ENCODE peak calls at places on chromosomes 6 and 20, in seven cellular contexts. K, Y, O, S, L, J and A are unnamed samples.

GRCh38 chr20:46402236-46402886 is 4.1 kb downstream of the ELMO2 start:
- DNase-seq in K (no peak), Y (peak), O (peak), S (no peak), L (no peak), J (peak), A (no peak)

GRCh38 chr20:48190757-48191156 is 405.5 kb upstream of the SULF2 start:
- DNase-seq in K (no peak), Y (no peak), O (no peak), S (no peak), L (peak), J (no peak), A (no peak)

GRCh38 chr6:193180-193579 is 99.1 kb upstream of the DUSP22 start:
- DNase-seq in K (no peak), Y (no peak), O (no peak), S (no peak), L (no peak), J (no peak), A (no peak)

GRCh38 chr6:44309092-44309491 is 4.1 kb downstream of the AARS2 start:
- DNase-seq in K (no peak), Y (no peak), O (no peak), S (no peak), L (no peak), J (no peak), A (no peak)

GRCh38 chr20:54119744-54120143 is 49.4 kb upstream of the BCAS1 start:
- DNase-seq in K (no peak), Y (no peak), O (no peak), S (no peak), L (no peak), J (no peak), A (no peak)

GRCh38 chr6:56507517-56507916 is 135.2 kb downstream of the DST start:
- DNase-seq in K (no peak), Y (no peak), O (no peak), S (no peak), L (no peak), J (no peak), A (no peak)

GRCh38 chr6:134454794-134455193 is 136.9 kb upstream of the SGK1 start:
- DNase-seq in K (no peak), Y (no peak), O (no peak), S (no peak), L (no peak), J (no peak), A (no peak)

GRCh38 chr20:14882157-14882556 is 544.7 kb upstream of the FLRT3 start:
- DNase-seq in K (no peak), Y (no peak), O (no peak), S (no peak), L (no peak), J (no peak), A (no peak)

GRCh38 chr20:47318596-47319516 is 37.6 kb downstream of the ZMYND8 start:
- DNase-seq in K (no peak), Y (peak), O (peak), S (peak), L (peak), J (peak), A (no peak)

GRCh38 chr20:24393903-24394302 is 75.5 kb upstream of the SYNDIG1 start:
- DNase-seq in K (no peak), Y (no peak), O (no peak), S (no peak), L (no peak), J (no peak), A (no peak)

GRCh38 chr6:82182756-82183155 is 64.8 kb downstream of the IBTK start:
- DNase-seq in K (no peak), Y (no peak), O (no peak), S (no peak), L (no peak), J (peak), A (no peak)

GRCh38 chr6:51737580-51738360 is 349.6 kb downstream of the PKHD1 start:
- DNase-seq in K (no peak), Y (no peak), O (no peak), S (no peak), L (no peak), J (no peak), A (no peak)

GRCh38 chr6:116444092-116444491 is 17.1 kb upstream of the CALHM6 start:
- DNase-seq in K (no peak), Y (no peak), O (no peak), S (peak), L (no peak), J (peak), A (no peak)

GRCh38 chr20:40319056-40319455 is 370.0 kb downstream of the MAFB start:
- DNase-seq in K (no peak), Y (no peak), O (no peak), S (no peak), L (no peak), J (no peak), A (no peak)

GRCh38 chr6:4906942-4907300 is 96.9 kb downstream of the RPP40 start:
- DNase-seq in K (no peak), Y (no peak), O (no peak), S (no peak), L (no peak), J (no peak), A (no peak)

GRCh38 chr6:167797871-167798265 is 28.8 kb upstream of the AFDN start:
- DNase-seq in K (no peak), Y (no peak), O (no peak), S (no peak), L (no peak), J (no peak), A (no peak)

GRCh38 chr6:1023229-1023628 is 288.7 kb upstream of the FOXQ1 start:
- DNase-seq in K (no peak), Y (no peak), O (no peak), S (no peak), L (no peak), J (no peak), A (no peak)

GRCh38 chr6:43793875-43794242 is 23.8 kb downstream of the VEGFA start:
- DNase-seq in K (no peak), Y (no peak), O (no peak), S (no peak), L (no peak), J (no peak), A (no peak)

GRCh38 chr6:34001706-34002645 is 143.9 kb downstream of the GRM4 start:
- DNase-seq in K (no peak), Y (no peak), O (no peak), S (no peak), L (no peak), J (no peak), A (no peak)

GRCh38 chr20:33681728-33682353 is 4.3 kb downstream of the E2F1 start:
- DNase-seq in K (no peak), Y (no peak), O (no peak), S (peak), L (no peak), J (no peak), A (peak)

GRCh38 chr20:50735813-50736212 is 4.4 kb downstream of the PARD6B start:
- DNase-seq in K (no peak), Y (no peak), O (no peak), S (no peak), L (no peak), J (peak), A (no peak)

GRCh38 chr6:158142789-158143188 is 25.3 kb downstream of the SERAC1 start:
- DNase-seq in K (no peak), Y (no peak), O (no peak), S (no peak), L (no peak), J (peak), A (no peak)

GRCh38 chr6:49269190-49269589 is 193.9 kb downstream of the MMUT start:
- DNase-seq in K (no peak), Y (no peak), O (no peak), S (no peak), L (no peak), J (peak), A (no peak)

GRCh38 chr6:36724514-36725385 is 27.1 kb downstream of the RAB44 start:
- DNase-seq in K (peak), Y (no peak), O (peak), S (peak), L (peak), J (peak), A (peak)

GRCh38 chr6:22421187-22421586 is 124.4 kb upstream of the PRL start:
- DNase-seq in K (no peak), Y (no peak), O (no peak), S (no peak), L (no peak), J (no peak), A (no peak)

GRCh38 chr6:114887037-114887436 is 544.2 kb upstream of the HS3ST5 start:
- DNase-seq in K (no peak), Y (no peak), O (no peak), S (no peak), L (no peak), J (no peak), A (no peak)